ENCODE peak calls at places on chromosomes 6 and 20, in four cellular contexts. I is GM12891, D is K562, Y is GM12878. F is an unnamed sample.

GRCh38 chr20:14712302-14712739 is 374.9 kb upstream of the FLRT3 start:
- DNase-seq in I (no peak), D (no peak), Y (no peak), F (no peak)

GRCh38 chr6:52288216-52288615 is 3.7 kb upstream of the MCM3 start:
- DNase-seq in I (no peak), D (no peak), Y (no peak), F (no peak)

GRCh38 chr20:48903705-48904104 is 17.8 kb upstream of the ARFGEF2 start:
- DNase-seq in I (no peak), D (no peak), Y (no peak), F (no peak)

GRCh38 chr20:63441136-63441776 is 31.2 kb downstream of the KCNQ2 start:
- DNase-seq in I (no peak), D (no peak), Y (peak; percentile 61), F (no peak)

GRCh38 chr6:129731396-129731795 is 21.4 kb upstream of the ARHGAP18 start:
- DNase-seq in I (no peak), D (no peak), Y (no peak), F (no peak)

GRCh38 chr6:54980511-54981275 is 134.1 kb downstream of the FAM83B start:
- DNase-seq in I (no peak), D (no peak), Y (no peak), F (no peak)

GRCh38 chr20:15564981-15565380 is 1008.3 kb downstream of the KIF16B start:
- DNase-seq in I (no peak), D (no peak), Y (peak; percentile 27), F (no peak)

GRCh38 chr6:143427109-143427817 is 23.2 kb downstream of the ADAT2 start:
- DNase-seq in I (peak; percentile 35), D (peak; percentile 80), Y (no peak), F (peak; percentile 64)

GRCh38 chr6:135633573-135633972 is 136.0 kb upstream of the AHI1 start:
- DNase-seq in I (no peak), D (no peak), Y (no peak), F (no peak)

GRCh38 chr20:34058831-34059230 is 53.2 kb downstream of the EIF2S2 start:
- DNase-seq in I (no peak), D (no peak), Y (no peak), F (no peak)

GRCh38 chr6:35634316-35634715 is 54.4 kb downstream of the FKBP5 start:
- DNase-seq in I (no peak), D (no peak), Y (no peak), F (no peak)

GRCh38 chr20:35443003-35443402 is 5.0 kb upstream of the GDF5 start:
- DNase-seq in I (no peak), D (no peak), Y (no peak), F (no peak)

GRCh38 chr6:168333471-168333870 is 13.9 kb upstream of the DACT2 start:
- DNase-seq in I (no peak), D (peak; percentile 54), Y (no peak), F (no peak)

GRCh38 chr6:14066782-14067406 is 50.7 kb upstream of the CD83 start:
- DNase-seq in I (peak; percentile 37), D (peak; percentile 69), Y (no peak), F (peak; percentile 22)

GRCh38 chr6:157614026-157614484 is 209.0 kb upstream of the SNX9 start:
- DNase-seq in I (no peak), D (no peak), Y (no peak), F (no peak)

GRCh38 chr6:113359155-113360140 is 497.7 kb upstream of the MARCKS start:
- DNase-seq in I (no peak), D (no peak), Y (no peak), F (no peak)

GRCh38 chr6:113352029-113352801 is 504.9 kb upstream of the MARCKS start:
- DNase-seq in I (no peak), D (no peak), Y (no peak), F (no peak)

GRCh38 chr6:113352831-113353230 is 504.3 kb upstream of the MARCKS start:
- DNase-seq in I (no peak), D (no peak), Y (no peak), F (no peak)

GRCh38 chr6:113358063-113358583 is 499.0 kb upstream of the MARCKS start:
- DNase-seq in I (no peak), D (no peak), Y (no peak), F (no peak)

GRCh38 chr6:113356139-113356538 is 501.0 kb upstream of the MARCKS start:
- DNase-seq in I (no peak), D (no peak), Y (no peak), F (no peak)
- TF ChIP-seq POLR2AphosphoS5 in I (no peak), D (no peak), Y (no peak), F (no peak)

DNA sequence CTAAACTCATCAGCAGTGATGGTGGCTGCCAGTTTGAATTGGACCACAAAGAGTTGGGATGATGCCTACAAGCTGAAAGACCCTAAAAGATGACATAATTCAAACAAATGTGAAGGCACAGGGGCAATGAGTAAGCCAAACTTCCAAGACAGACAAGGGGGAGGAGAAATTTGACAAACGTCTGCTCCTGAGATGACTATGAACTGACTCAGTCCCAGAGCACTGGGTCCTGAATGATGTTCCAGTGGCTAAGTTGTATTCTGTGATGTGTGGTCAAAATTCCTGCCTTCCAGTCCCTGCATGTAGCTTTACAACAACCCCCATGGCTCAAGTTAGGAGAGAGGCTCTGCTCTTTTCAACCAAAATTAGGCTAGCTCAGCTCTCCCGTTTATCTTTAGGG is 86.1 kb upstream of the SIRPA start:
- DNase-seq in I (no peak), D (no peak), Y (no peak), F (no peak)
- TF ChIP-seq SPI1 in I (no peak), D (no peak), Y (no peak), F (no peak)

DNA sequence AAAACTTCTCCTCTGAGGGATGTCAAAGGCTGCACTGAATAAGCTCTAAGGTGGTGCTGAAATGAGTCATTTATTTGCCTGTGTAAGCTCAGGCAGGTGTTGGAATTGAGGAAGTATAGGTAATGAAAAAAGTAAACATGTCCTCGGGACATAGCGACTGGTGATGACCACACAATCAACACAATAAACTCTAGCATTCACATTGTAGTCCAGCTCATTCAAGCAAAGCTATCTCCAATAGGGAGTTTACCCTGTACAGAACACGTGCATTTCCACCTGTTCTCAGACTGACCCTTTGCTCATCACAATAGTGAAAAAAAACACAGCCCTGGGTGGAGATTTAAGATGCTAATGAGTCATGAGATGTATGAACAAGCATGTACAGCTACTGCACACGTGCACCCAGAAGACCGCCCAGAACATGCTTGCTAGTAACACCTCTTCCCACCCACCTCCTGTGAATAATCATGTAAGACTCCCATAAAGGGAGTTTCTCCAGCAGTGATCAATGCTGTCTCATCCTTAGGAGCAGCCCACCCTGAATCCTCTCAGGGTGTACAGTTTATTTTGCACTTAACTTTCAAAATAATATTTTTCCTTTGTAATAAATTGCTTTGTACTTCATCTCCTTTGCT is 33.0 kb upstream of the POU5F1 start:
- DNase-seq in I (no peak), D (no peak), Y (peak; percentile 86), F (peak; percentile 74)
- TF ChIP-seq POLR2AphosphoS5 in I (peak; percentile 29), D (no peak), Y (peak; percentile 59), F (no peak)

GRCh38 chr6:41073203-41073967 is 611 bp downstream of the NFYA start:
- DNase-seq in I (peak; percentile 30), D (peak; percentile 92), Y (peak; percentile 31), F (peak; percentile 86)
- TF ChIP-seq SPI1 in I (peak; percentile 29), D (peak; percentile 60), Y (peak; percentile 35), F (peak; percentile 62)

DNA sequence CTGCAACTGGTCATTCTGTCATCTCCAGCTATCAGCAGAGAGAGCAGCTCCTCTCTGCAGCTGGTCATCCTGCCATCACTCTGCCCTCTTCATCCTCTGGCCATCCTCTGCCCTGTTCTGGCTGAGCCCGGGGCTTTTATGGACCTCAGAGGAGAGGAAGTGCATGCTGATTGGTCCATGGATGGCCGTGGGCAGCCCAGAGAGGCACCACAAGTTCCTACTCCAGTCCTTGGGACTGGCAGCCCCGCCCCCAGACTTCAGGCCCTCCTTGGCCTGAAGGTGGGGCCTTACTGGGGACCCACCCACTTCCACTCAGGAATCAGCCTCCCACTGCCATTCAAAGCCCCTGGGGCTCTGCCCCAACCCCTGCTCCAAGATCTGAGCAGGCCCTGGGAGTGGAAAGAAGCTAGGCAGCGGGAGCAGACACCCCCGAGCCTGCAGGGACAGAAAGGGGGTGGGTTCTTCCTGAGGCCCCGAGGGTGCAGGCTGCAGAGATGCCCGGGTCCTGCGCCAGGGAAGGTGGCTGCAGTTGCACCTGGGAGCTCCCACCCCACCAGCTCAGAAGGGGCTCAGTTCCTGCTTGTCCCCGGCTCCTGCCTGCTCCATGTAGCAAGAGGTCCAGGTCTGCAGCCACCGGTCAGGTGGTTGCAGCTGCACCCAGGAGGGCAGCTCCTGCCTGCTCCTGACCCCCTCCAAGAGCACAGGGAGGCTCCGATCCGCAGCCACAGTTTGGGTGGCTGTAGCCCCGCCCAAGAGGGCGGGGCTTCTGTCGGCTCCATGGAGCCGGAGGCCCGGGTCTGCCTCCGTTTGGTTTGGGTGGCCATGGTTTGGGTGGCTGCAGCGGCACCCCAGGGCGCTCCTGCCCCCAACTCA is 34.1 kb upstream of the HMGA1 start:
- DNase-seq in I (no peak), D (peak; percentile 74), Y (no peak), F (no peak)
- TF ChIP-seq POLR2AphosphoS5 in I (no peak), D (no peak), Y (no peak), F (no peak)

F was measured in HL-60.